ENCODE peak calls at places on chromosomes 5 and 9, in five cellular contexts. E is stimulated activated CD4-positive, alpha-beta T cell treated with anti-CD3 and anti-CD28 coated beads, Interleukin-15, amount 100 ng/mL, for 1 hour; P is activated naive CD8-positive, alpha-beta T cell treated with anti-CD3 and anti-CD28 coated beads for 36 hours; D is T-helper 17 cell; F is naive thymus-derived CD8-positive, alpha-beta T cell. C is an unnamed sample.

GRCh38 chr5:132098151-132098594 is 24.6 kb downstream of the CSF2 start:
- DNase-seq in E (no peak), P (no peak), D (no peak), F (no peak), C (no peak)

GRCh38 chr5:118253401-118254061 is 734.8 kb downstream of the DTWD2 start:
- DNase-seq in E (no peak), P (no peak), D (no peak), F (no peak), C (no peak)

GRCh38 chr5:135559342-135559741 is 19.4 kb downstream of the CXCL14 start:
- DNase-seq in E (no peak), P (no peak), D (no peak), F (no peak), C (no peak)

GRCh38 chr9:89448381-89448780 is 49.5 kb downstream of the SEMA4D start:
- DNase-seq in E (no peak), P (peak), D (no peak), F (no peak), C (no peak)

GRCh38 chr5:58064799-58065198 is 395.1 kb downstream of the PLK2 start:
- DNase-seq in E (no peak), P (no peak), D (no peak), F (no peak), C (no peak)

GRCh38 chr5:92548351-92548750 is 1032.7 kb downstream of the NR2F1-AS1 start:
- DNase-seq in E (no peak), P (no peak), D (no peak), F (no peak), C (no peak)

GRCh38 chr5:53779541-53779981 is 219.1 kb downstream of the NDUFS4 start:
- DNase-seq in E (no peak), P (no peak), D (no peak), F (no peak), C (no peak)

GRCh38 chr5:79255786-79256557 is 20.0 kb downstream of the JMY start:
- DNase-seq in E (no peak), P (no peak), D (no peak), F (no peak), C (no peak)

GRCh38 chr9:135933114-135933513 is 25.8 kb upstream of the CAMSAP1 start:
- DNase-seq in E (no peak), P (no peak), D (no peak), F (no peak), C (no peak)

GRCh38 chr9:23123048-23123632 is 676.5 kb downstream of the DMRTA1 start:
- DNase-seq in E (no peak), P (no peak), D (no peak), F (no peak), C (peak)

GRCh38 chr5:149376104-149376503 is 3.0 kb downstream of the IL17B start:
- DNase-seq in E (no peak), P (no peak), D (no peak), F (no peak), C (no peak)

GRCh38 chr9:107486674-107487520 is 2.7 kb downstream of the KLF4 start:
- DNase-seq in E (no peak), P (no peak), D (no peak), F (no peak), C (no peak)

GRCh38 chr9:21031091-21031817 is at the start of gene HACD4:
- DNase-seq in E (peak), P (peak), D (peak), F (peak), C (peak)

GRCh38 chr5:53871772-53872171 is 311.3 kb downstream of the NDUFS4 start:
- DNase-seq in E (no peak), P (no peak), D (no peak), F (no peak), C (no peak)

GRCh38 chr5:145110826-145111225 is 724.3 kb downstream of the PRELID2 start:
- DNase-seq in E (no peak), P (no peak), D (no peak), F (no peak), C (no peak)

GRCh38 chr9:95788486-95789110 is 86.9 kb upstream of the ERCC6L2 start:
- DNase-seq in E (no peak), P (no peak), D (no peak), F (no peak), C (no peak)

GRCh38 chr9:88531920-88532319 is 3.1 kb upstream of the NXNL2 start:
- DNase-seq in E (no peak), P (no peak), D (no peak), F (no peak), C (no peak)

GRCh38 chr9:88781500-88782391 is 209.5 kb upstream of the S1PR3 start:
- DNase-seq in E (no peak), P (no peak), D (no peak), F (no peak), C (no peak)

GRCh38 chr5:112640495-112640894 is 97.2 kb upstream of the APC start:
- DNase-seq in E (no peak), P (no peak), D (no peak), F (no peak), C (no peak)

C was measured in mesothelial cell of epicardium.